ENCODE peak calls at places on chromosomes 6 and 20, in five cellular contexts. A, M, Q, B and K are unnamed samples.

GRCh38 chr20:47704746-47705496 is 80.4 kb downstream of the SULF2 start:
- DNase-seq in A (no peak), M (no peak), Q (no peak), B (no peak), K (no peak)

GRCh38 chr6:34226066-34226465 is 10.6 kb upstream of the HMGA1 start:
- DNase-seq in A (no peak), M (no peak), Q (no peak), B (no peak), K (no peak)

GRCh38 chr20:9705722-9706476 is 133.0 kb downstream of the PAK5 start:
- DNase-seq in A (no peak), M (no peak), Q (no peak), B (no peak), K (no peak)

GRCh38 chr6:111030008-111031006 is 48.5 kb downstream of the RPF2 start:
- DNase-seq in A (no peak), M (no peak), Q (no peak), B (no peak), K (peak)

GRCh38 chr6:81901589-81901988 is 149.1 kb upstream of the TENT5A start:
- DNase-seq in A (no peak), M (no peak), Q (no peak), B (no peak), K (no peak)

GRCh38 chr6:47047479-47048411 is 5.6 kb upstream of the ADGRF1 start:
- DNase-seq in A (no peak), M (peak), Q (peak), B (no peak), K (peak)

GRCh38 chr6:65623569-65623968 is 83.5 kb downstream of the EYS start:
- DNase-seq in A (no peak), M (no peak), Q (no peak), B (no peak), K (no peak)

GRCh38 chr20:13279171-13279570 is 58.1 kb downstream of the ISM1 start:
- DNase-seq in A (no peak), M (no peak), Q (no peak), B (no peak), K (no peak)

GRCh38 chr6:47073125-47074110 is 31.3 kb upstream of the ADGRF1 start:
- DNase-seq in A (no peak), M (no peak), Q (peak), B (no peak), K (no peak)

GRCh38 chr6:5087389-5087788 is 2.2 kb downstream of the PPP1R3G start:
- DNase-seq in A (no peak), M (no peak), Q (no peak), B (peak), K (peak)

GRCh38 chr20:61739832-61740118 is 325.9 kb downstream of the TAF4 start:
- DNase-seq in A (no peak), M (no peak), Q (no peak), B (no peak), K (no peak)

GRCh38 chr20:64271636-64272035 is 16.1 kb downstream of the PCMTD2 start:
- DNase-seq in A (no peak), M (no peak), Q (no peak), B (no peak), K (no peak)

GRCh38 chr6:12592634-12593033 is 123.9 kb upstream of the PHACTR1 start:
- DNase-seq in A (no peak), M (no peak), Q (no peak), B (no peak), K (no peak)

GRCh38 chr6:15441215-15441868 is 195.5 kb downstream of the JARID2 start:
- DNase-seq in A (no peak), M (no peak), Q (peak), B (no peak), K (no peak)

GRCh38 chr6:108592371-108593337 is 31.9 kb downstream of the FOXO3 start:
- DNase-seq in A (peak), M (no peak), Q (no peak), B (no peak), K (peak)

GRCh38 chr20:51500936-51501335 is 41.6 kb downstream of the NFATC2 start:
- DNase-seq in A (no peak), M (no peak), Q (no peak), B (no peak), K (no peak)

GRCh38 chr6:90329397-90330077 is 32.9 kb upstream of the BACH2 start:
- DNase-seq in A (no peak), M (no peak), Q (no peak), B (no peak), K (no peak)

GRCh38 chr20:15763344-15763743 is 809.9 kb downstream of the KIF16B start:
- DNase-seq in A (no peak), M (no peak), Q (no peak), B (no peak), K (no peak)

GRCh38 chr6:89487864-89488263 is 54.9 kb downstream of the ANKRD6 start:
- DNase-seq in A (no peak), M (no peak), Q (no peak), B (no peak), K (no peak)

GRCh38 chr6:165884813-165885765 is 222.0 kb upstream of the PDE10A start:
- DNase-seq in A (peak), M (peak), Q (peak), B (peak), K (peak)

GRCh38 chr20:63540417-63541186 is 3.4 kb upstream of the PTK6 start:
- DNase-seq in A (no peak), M (no peak), Q (no peak), B (no peak), K (no peak)

GRCh38 chr6:52697903-52698302 is 27.0 kb downstream of the TMEM14A start:
- DNase-seq in A (no peak), M (no peak), Q (no peak), B (no peak), K (no peak)

GRCh38 chr20:2750343-2751251 is 49.8 kb downstream of the CPXM1 start:
- DNase-seq in A (peak), M (no peak), Q (no peak), B (no peak), K (peak)

GRCh38 chr6:52014391-52014790 is 73.0 kb downstream of the PKHD1 start:
- DNase-seq in A (no peak), M (no peak), Q (no peak), B (no peak), K (no peak)

GRCh38 chr6:131980338-131980790 is 29.2 kb upstream of the CCN2 start:
- DNase-seq in A (no peak), M (no peak), Q (no peak), B (no peak), K (no peak)

GRCh38 chr20:24488064-24488799 is 18.8 kb downstream of the SYNDIG1 start:
- DNase-seq in A (no peak), M (no peak), Q (no peak), B (no peak), K (no peak)

GRCh38 chr6:110518281-110518623 is 41.8 kb upstream of the SLC22A16 start:
- DNase-seq in A (no peak), M (no peak), Q (no peak), B (no peak), K (no peak)

GRCh38 chr6:170173416-170173990 is 117.4 kb downstream of the DLL1 start:
- DNase-seq in A (peak), M (no peak), Q (no peak), B (peak), K (no peak)

GRCh38 chr20:47009784-47010183 is 115.1 kb downstream of the EYA2 start:
- DNase-seq in A (no peak), M (no peak), Q (no peak), B (no peak), K (no peak)

GRCh38 chr6:71197267-71197666 is 91.3 kb upstream of the OGFRL1 start:
- DNase-seq in A (no peak), M (no peak), Q (no peak), B (no peak), K (no peak)

GRCh38 chr6:136582702-136583471 is 32.7 kb upstream of the MAP7 start:
- DNase-seq in A (no peak), M (no peak), Q (peak), B (no peak), K (no peak)

GRCh38 chr6:95244749-95245148 is 332.6 kb upstream of the MANEA start:
- DNase-seq in A (no peak), M (no peak), Q (no peak), B (no peak), K (no peak)

DNA sequence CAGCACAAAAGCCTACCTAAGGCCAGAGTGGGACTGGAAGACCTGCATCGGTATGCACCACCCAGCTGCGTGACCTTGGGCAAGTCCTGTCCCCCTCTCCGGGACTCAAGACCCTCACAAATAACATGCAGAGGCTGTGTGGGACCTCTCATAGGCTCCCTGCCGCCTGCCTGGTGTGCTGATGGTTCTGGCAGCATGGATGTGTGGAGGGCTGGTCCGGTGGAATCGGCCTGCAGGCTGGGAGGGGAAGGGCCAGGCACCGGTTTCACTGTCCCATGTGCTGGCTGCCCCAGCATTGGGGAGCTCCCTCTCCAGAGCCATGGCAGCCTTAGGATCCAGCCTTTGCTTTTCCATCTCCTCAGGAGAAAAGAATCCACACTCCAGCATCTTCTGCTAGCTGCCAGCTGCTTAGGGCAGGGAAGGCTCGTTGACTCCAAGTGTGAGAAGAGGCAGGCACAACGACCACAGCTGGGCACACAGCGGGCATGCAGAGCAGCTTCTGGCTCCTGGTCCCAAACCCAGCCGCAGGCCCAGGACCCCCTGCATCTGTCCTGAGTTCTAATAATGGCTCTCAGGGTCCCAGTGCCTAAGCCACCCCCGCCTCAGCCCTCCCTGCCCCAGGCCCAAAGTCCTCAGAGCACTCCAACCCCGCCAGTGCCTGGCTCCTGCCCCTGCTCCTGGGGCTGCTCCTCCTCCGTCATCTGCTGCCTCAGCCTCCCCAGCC is 32.5 kb downstream of the TFEB start:
- DNase-seq in A (no peak), M (no peak), Q (no peak), B (no peak), K (no peak)
- H3K27ac ChIP-seq in A (peak), M (no peak), Q (no peak), B (no peak), K (no peak)

GRCh38 chr20:18718129-18718528 is 95.5 kb upstream of the SCP2D1 start:
- DNase-seq in A (no peak), M (no peak), Q (no peak), B (no peak), K (no peak)

GRCh38 chr20:18712116-18712515 is 101.5 kb upstream of the SCP2D1 start:
- DNase-seq in A (no peak), M (no peak), Q (no peak), B (no peak), K (no peak)

GRCh38 chr20:18715564-18715963 is 98.0 kb upstream of the SCP2D1 start:
- DNase-seq in A (no peak), M (no peak), Q (no peak), B (no peak), K (no peak)

GRCh38 chr20:18717062-18717461 is 96.5 kb upstream of the SCP2D1 start:
- DNase-seq in A (no peak), M (no peak), Q (no peak), B (no peak), K (no peak)

DNA sequence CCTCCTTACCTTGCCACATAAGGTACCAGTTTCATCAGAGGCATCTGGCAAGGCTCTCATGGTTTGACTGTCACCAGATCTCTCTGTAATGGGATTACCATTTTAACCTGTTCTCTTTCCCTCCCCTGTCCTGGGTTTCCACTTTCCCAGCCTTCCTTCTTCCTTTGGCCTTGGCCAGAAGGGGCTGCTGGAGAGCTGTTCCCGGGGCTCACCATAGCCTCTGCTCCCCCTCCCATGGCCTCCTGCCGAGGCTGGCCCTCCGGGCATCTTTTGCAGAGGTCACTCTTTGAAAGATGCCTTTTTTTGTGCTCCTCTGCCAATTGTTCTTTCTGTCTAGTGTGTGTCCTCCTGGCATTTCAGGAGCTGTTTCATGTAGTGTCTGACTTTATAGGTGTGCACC is 100.7 kb upstream of the SCP2D1 start:
- DNase-seq in A (no peak), M (no peak), Q (no peak), B (no peak), K (no peak)
- TF ChIP-seq CTCF in A (no peak), M (peak), Q (no peak), B (no peak), K (no peak)

DNA sequence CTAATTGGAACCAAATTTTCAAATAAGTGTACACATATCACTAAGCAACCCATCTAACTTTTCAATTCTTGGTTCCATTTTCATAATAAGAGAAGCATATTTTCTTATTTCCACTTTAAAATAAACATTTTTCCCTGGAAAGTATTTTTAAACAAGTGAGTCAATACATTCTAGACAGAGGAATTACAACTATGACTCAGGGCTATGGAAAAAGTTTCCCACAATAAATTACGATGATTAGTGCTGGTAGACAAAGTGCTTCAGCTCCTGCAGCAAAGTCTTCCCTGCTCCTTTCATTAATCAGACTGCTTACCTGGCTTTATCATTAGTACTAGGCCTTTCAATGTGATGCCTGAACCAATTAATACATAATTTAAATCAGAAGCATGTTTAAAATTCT is 322.5 kb downstream of the HACE1 start:
- DNase-seq in A (no peak), M (no peak), Q (no peak), B (no peak), K (no peak)
- TF ChIP-seq POLR2AphosphoS5 in A (no peak), M (no peak), Q (no peak), B (no peak), K (no peak)

GRCh38 chr6:2859325-2859700 is 17.6 kb upstream of the SERPINB1 start:
- DNase-seq in A (no peak), M (no peak), Q (no peak), B (no peak), K (no peak)
- H3K27ac ChIP-seq in A (no peak), M (no peak), Q (peak), B (peak), K (no peak)

DNA sequence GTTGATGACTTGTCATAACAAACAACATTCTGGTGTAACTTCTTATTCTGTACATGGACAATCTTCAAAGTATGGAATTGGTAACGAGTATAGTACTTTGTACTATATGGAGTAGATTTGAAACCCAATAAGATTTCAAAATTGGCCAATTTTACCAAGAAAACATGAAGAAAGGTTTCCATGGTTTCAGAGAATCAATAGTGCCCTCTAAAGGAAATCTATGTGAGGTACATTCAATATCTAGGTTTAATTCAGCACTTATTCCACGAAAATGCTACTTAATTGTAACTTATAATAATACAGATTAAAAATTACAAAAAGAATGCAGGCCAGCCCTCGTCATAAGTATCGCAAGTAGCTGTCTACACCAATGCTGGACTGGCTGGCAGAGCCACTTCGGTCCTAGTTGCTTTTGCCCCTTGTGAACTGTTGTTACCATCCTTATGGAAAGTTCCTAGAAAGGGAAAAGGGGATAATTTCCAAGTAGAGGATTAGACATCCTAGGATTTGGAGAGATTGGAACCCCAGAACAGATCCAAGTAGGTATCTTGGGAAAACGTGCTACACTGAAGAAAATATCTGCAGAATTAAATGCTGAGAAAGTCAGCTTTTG is 70.9 kb downstream of the LCA5 start:
- DNase-seq in A (no peak), M (no peak), Q (peak), B (no peak), K (no peak)
- TF ChIP-seq CTCF in A (no peak), M (peak), Q (peak), B (peak), K (no peak)

GRCh38 chr20:57043091-57043490 is 223.3 kb downstream of the BMP7 start:
- DNase-seq in A (no peak), M (no peak), Q (no peak), B (no peak), K (no peak)
- TF ChIP-seq POLR2AphosphoS5 in A (no peak), M (no peak), Q (no peak), B (no peak), K (no peak)

GRCh38 chr6:6556738-6557503 is 31.6 kb upstream of the LY86 start:
- DNase-seq in A (no peak), M (peak), Q (peak), B (no peak), K (peak)
- H3K27ac ChIP-seq in A (no peak), M (no peak), Q (no peak), B (no peak), K (peak)

GRCh38 chr6:19772891-19773290 is 64.3 kb upstream of the ID4 start:
- DNase-seq in A (no peak), M (no peak), Q (no peak), B (no peak), K (no peak)
- TF ChIP-seq CTCF in A (no peak), M (no peak), Q (no peak), B (no peak), K (no peak)